ENCODE peak calls at places on chromosomes 1 and 21, in nine cellular contexts. L is EH; N is EL; Q is AG09309; E is naive thymus-derived CD8-positive, alpha-beta T cell; H is AG09319; U is AG20443; F is NCI-H1092; M is cardiac fibroblast. O is an unnamed sample.

GRCh38 chr21:32155226-32155625 is 123.6 kb downstream of the MIS18A start:
- DNase-seq in L (no peak), E (no peak), N (no peak), U (no peak), Q (no peak), M (no peak), F (no peak), H (no peak), O (no peak)

GRCh38 chr1:75472971-75473603 is 137.8 kb downstream of the SLC44A5 start:
- DNase-seq in U (no peak), Q (no peak), M (peak), L (no peak), E (no peak), H (no peak), N (no peak), F (no peak), O (no peak)

GRCh38 chr1:22044690-22045420 is 7.7 kb upstream of the CDC42 start:
- DNase-seq in M (peak), H (peak), N (peak), F (peak), E (no peak), L (peak), U (peak), Q (no peak), O (no peak)

GRCh38 chr21:32813265-32813903 is 41.8 kb upstream of the PAXBP1 start:
- DNase-seq in N (no peak), E (no peak), Q (no peak), M (no peak), F (no peak), U (no peak), L (no peak), H (no peak), O (no peak)

GRCh38 chr1:14679027-14679688 is 80.7 kb downstream of the KAZN start:
- DNase-seq in Q (no peak), F (no peak), M (no peak), U (no peak), H (no peak), N (no peak), L (no peak), E (no peak), O (no peak)

GRCh38 chr1:222529181-222529580 is 18.7 kb downstream of the HHIPL2 start:
- DNase-seq in Q (no peak), E (no peak), N (no peak), H (no peak), F (no peak), L (no peak), M (no peak), U (no peak), O (no peak)

GRCh38 chr21:20802201-20802600 is 196.0 kb upstream of the NCAM2 start:
- DNase-seq in H (no peak), E (no peak), L (no peak), Q (no peak), M (no peak), U (no peak), N (no peak), F (no peak), O (no peak)

GRCh38 chr1:169109561-169110134 is 3.2 kb downstream of the ATP1B1 start:
- DNase-seq in F (no peak), U (peak), N (peak), E (no peak), H (no peak), Q (no peak), M (peak), L (peak), O (no peak)

GRCh38 chr1:87795615-87796337 is 467.1 kb downstream of the LMO4 start:
- DNase-seq in U (no peak), L (no peak), Q (no peak), H (no peak), N (no peak), E (no peak), M (no peak), F (no peak), O (no peak)

GRCh38 chr1:21139601-21140000 is 37.1 kb downstream of the EIF4G3 start:
- DNase-seq in Q (no peak), F (peak), N (no peak), U (no peak), E (no peak), L (peak), H (no peak), M (peak), O (no peak)

GRCh38 chr1:234529661-234530237 is 50.8 kb upstream of the TARBP1 start:
- DNase-seq in N (peak), U (no peak), L (peak), Q (no peak), F (no peak), E (no peak), M (no peak), H (no peak), O (no peak)

GRCh38 chr1:63129184-63129583 is 193.2 kb upstream of the FOXD3 start:
- DNase-seq in M (no peak), N (no peak), H (no peak), Q (no peak), U (no peak), E (no peak), F (no peak), L (no peak), O (no peak)

GRCh38 chr1:2085080-2085479 is 34.9 kb downstream of the PRKCZ start:
- DNase-seq in E (no peak), U (no peak), L (no peak), H (no peak), N (no peak), Q (no peak), F (no peak), M (no peak), O (no peak)

GRCh38 chr1:240030236-240030635 is 61.4 kb upstream of the FMN2 start:
- DNase-seq in H (no peak), F (no peak), U (no peak), N (peak), L (peak), Q (peak), M (peak), E (no peak), O (no peak)

GRCh38 chr1:219991511-219991810 is 54.8 kb downstream of the EPRS1 start:
- DNase-seq in E (no peak), Q (no peak), U (no peak), M (no peak), N (no peak), L (no peak), F (no peak), H (no peak), O (no peak)

GRCh38 chr1:59123081-59123675 is 173.7 kb upstream of the FGGY start:
- DNase-seq in N (peak), Q (no peak), M (no peak), F (no peak), L (peak), U (no peak), H (no peak), E (no peak), O (no peak)

GRCh38 chr1:29397256-29397590 is 160.9 kb downstream of the PTPRU start:
- DNase-seq in U (peak), N (no peak), Q (no peak), F (no peak), L (no peak), M (no peak), H (no peak), E (no peak), O (no peak)

GRCh38 chr1:7574121-7575040 is 196.7 kb upstream of the VAMP3 start:
- DNase-seq in N (no peak), M (no peak), E (no peak), Q (no peak), F (peak), L (no peak), U (no peak), H (no peak), O (no peak)

GRCh38 chr21:31088196-31088751 is 50.0 kb upstream of the KRTAP19-8 start:
- DNase-seq in H (no peak), U (no peak), F (no peak), L (no peak), E (no peak), Q (no peak), M (no peak), N (no peak), O (no peak)

GRCh38 chr1:175222296-175222938 is 29.8 kb upstream of the KIAA0040 start:
- DNase-seq in N (no peak), U (no peak), E (no peak), L (peak), M (no peak), Q (no peak), H (no peak), F (no peak), O (no peak)

GRCh38 chr1:24899581-24900485 is 30.2 kb downstream of the RUNX3 start:
- DNase-seq in H (no peak), Q (no peak), N (no peak), U (peak), M (no peak), E (no peak), F (no peak), L (no peak), O (no peak)

O was measured in activated naive CD8-positive, alpha-beta T cell treated with anti-CD3 and anti-CD28 coated beads, Interleukin-2, amount 50 U/mL, for 16 hours.